ENCODE peak calls at places on chromosomes 1 and 21, in five cellular contexts. T is brain microvascular endothelial cell, N is prostate gland, C is tibial nerve, O is small intestine. A is an unnamed sample.

GRCh38 chr1:154306151-154306550 is 14.7 kb upstream of the AQP10 start:
- DNase-seq in T (no peak), N (no peak), C (no peak), O (no peak), A (no peak)

GRCh38 chr21:38956791-38957571 is 151.3 kb downstream of the ETS2 start:
- DNase-seq in T (no peak), N (no peak), C (no peak), O (peak), A (no peak)

GRCh38 chr1:4675454-4676186 is 21.2 kb downstream of the AJAP1 start:
- DNase-seq in T (no peak), N (no peak), C (no peak), O (no peak), A (no peak)

GRCh38 chr21:27424601-27425000 is 457.7 kb upstream of the ADAMTS5 start:
- DNase-seq in T (no peak), N (no peak), C (no peak), O (no peak), A (peak)

GRCh38 chr1:171251741-171252300 is 3.5 kb downstream of the FMO1 start:
- DNase-seq in T (peak), N (no peak), C (no peak), O (peak), A (no peak)

GRCh38 chr1:119373465-119373864 is 4.9 kb downstream of the HAO2 start:
- DNase-seq in T (peak), N (no peak), C (no peak), O (no peak), A (peak)

GRCh38 chr1:24567792-24568388 is 12.0 kb downstream of the NCMAP start:
- DNase-seq in T (no peak), N (peak), C (no peak), O (peak), A (peak)

GRCh38 chr1:89286549-89287181 is 14.0 kb upstream of the GBP5 start:
- DNase-seq in T (no peak), N (no peak), C (no peak), O (peak), A (no peak)

GRCh38 chr1:6805004-6805416 is 19.8 kb downstream of the CAMTA1 start:
- DNase-seq in T (no peak), N (no peak), C (no peak), O (no peak), A (no peak)

GRCh38 chr1:23122023-23122738 is 46.5 kb downstream of the LUZP1 start:
- DNase-seq in T (no peak), N (peak), C (no peak), O (peak), A (no peak)

GRCh38 chr1:61956012-61956645 is 213.8 kb downstream of the PATJ start:
- DNase-seq in T (no peak), N (no peak), C (no peak), O (no peak), A (no peak)
- H3K27ac ChIP-seq in T (no peak), N (no peak), C (no peak), O (no peak), A (no peak)

GRCh38 chr1:224076407-224076806 is 37.5 kb upstream of the FBXO28 start:
- DNase-seq in T (no peak), N (no peak), C (no peak), O (no peak), A (no peak)

GRCh38 chr1:224081604-224082003 is 32.3 kb upstream of the FBXO28 start:
- DNase-seq in T (no peak), N (no peak), C (no peak), O (no peak), A (no peak)

GRCh38 chr1:224084867-224085266 is 29.0 kb upstream of the FBXO28 start:
- DNase-seq in T (no peak), N (no peak), C (no peak), O (no peak), A (no peak)

GRCh38 chr1:224082146-224082545 is 31.8 kb upstream of the FBXO28 start:
- DNase-seq in T (peak), N (no peak), C (no peak), O (no peak), A (no peak)

DNA sequence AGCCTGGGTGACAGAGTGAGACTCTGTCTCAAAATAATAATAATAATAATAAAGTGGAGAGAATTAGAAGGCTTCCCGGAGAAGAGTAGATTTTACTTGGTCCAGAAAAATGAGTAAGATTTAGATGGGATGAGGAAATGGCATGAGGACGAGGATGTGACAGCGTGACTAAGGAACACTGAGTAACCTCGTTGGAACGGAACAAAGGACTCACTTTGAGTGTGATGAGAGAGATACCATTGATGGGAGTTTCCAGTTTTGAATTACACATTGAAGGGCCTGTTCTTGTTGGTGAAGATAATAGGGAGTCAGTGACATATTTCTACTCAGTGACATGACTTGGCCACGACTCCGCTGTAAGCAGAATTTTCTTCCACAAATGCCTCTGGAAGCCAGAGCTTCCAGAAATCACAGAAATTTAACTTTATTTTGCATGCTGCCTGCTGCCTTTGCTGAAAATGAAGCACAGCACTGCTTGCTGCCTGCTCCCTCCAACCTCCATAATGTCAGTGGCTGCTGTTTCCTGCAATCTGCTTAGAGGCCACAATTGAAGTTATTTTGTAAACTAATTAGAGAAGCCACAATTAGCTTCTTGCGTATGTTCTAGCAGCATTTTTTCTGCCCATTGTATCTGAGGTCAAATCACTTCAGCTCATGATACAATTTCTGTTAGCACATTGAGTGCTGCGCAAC is 33.7 kb upstream of the FBXO28 start:
- DNase-seq in T (peak), N (no peak), C (no peak), O (no peak), A (no peak)
- H3K27ac ChIP-seq in T (no peak), N (no peak), C (peak), O (no peak), A (no peak)

GRCh38 chr1:16294219-16295212 is 57.5 kb upstream of the CPLANE2 start:
- DNase-seq in T (no peak), N (no peak), C (no peak), O (peak), A (no peak)
- H3K27ac ChIP-seq in T (no peak), N (no peak), C (peak), O (no peak), A (no peak)

GRCh38 chr1:1817262-1817661 is 39.0 kb upstream of the NADK start:
- DNase-seq in T (no peak), N (no peak), C (no peak), O (no peak), A (no peak)
- H3K27ac ChIP-seq in T (no peak), N (no peak), C (no peak), O (no peak), A (no peak)

DNA sequence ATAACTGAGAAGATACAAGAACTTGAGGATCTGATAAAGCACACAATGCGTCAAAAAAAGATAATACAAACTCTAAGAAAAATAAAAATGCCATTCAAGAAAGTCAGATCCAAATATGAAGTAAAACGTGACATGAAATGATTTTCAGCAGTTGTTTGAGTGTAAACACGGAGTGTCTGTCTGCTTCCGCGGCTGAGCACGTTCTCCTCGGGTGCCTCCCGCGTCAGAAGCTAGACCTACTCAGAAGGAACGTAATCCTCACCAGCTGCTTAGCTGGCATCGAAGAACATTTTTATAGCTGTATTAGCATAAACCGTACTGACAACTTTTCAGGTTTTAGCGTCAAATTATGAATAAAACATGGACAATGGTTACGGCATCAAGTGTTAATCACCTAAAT is 40.3 kb downstream of the RCAN1 start:
- DNase-seq in T (no peak), N (no peak), C (no peak), O (no peak), A (no peak)
- H3K27ac ChIP-seq in T (no peak), N (no peak), C (no peak), O (no peak), A (no peak)

GRCh38 chr1:54338479-54338878 is 67.7 kb downstream of the SSBP3 start:
- DNase-seq in T (no peak), N (no peak), C (no peak), O (no peak), A (no peak)

GRCh38 chr1:54337928-54338327 is 68.3 kb downstream of the SSBP3 start:
- DNase-seq in T (no peak), N (no peak), C (no peak), O (peak), A (no peak)

GRCh38 chr1:54336121-54336520 is 70.1 kb downstream of the SSBP3 start:
- DNase-seq in T (no peak), N (no peak), C (no peak), O (no peak), A (no peak)

GRCh38 chr1:54335396-54336056 is 70.7 kb downstream of the SSBP3 start:
- DNase-seq in T (peak), N (no peak), C (peak), O (no peak), A (peak)

GRCh38 chr1:54337034-54337433 is 69.2 kb downstream of the SSBP3 start:
- DNase-seq in T (no peak), N (no peak), C (no peak), O (no peak), A (no peak)
- H3K27ac ChIP-seq in T (no peak), N (no peak), C (peak), O (no peak), A (no peak)